ENCODE peak calls at places on chromosomes 16 and 17, in four cellular contexts. One of them, this sample, is unnamed.

GRCh38 chr17:15343749-15344148 is 2.4 kb upstream of the TEKT3 start:
- DNase-seq in MM.1S: no peak
- DNase-seq in foreskin keratinocyte: no peak
- DNase-seq in fibroblast of the aortic adventitia: peak
- DNase-seq in this sample: peak

GRCh38 chr17:47649972-47650524 is 329 bp downstream of the KPNB1 start:
- DNase-seq in MM.1S: peak
- DNase-seq in foreskin keratinocyte: peak
- DNase-seq in fibroblast of the aortic adventitia: no peak
- DNase-seq in this sample: no peak

GRCh38 chr17:57864273-57864672 is 14.4 kb upstream of the MRPS23 start:
- DNase-seq in MM.1S: no peak
- DNase-seq in foreskin keratinocyte: no peak
- DNase-seq in fibroblast of the aortic adventitia: no peak
- DNase-seq in this sample: no peak

GRCh38 chr16:23324727-23325126 is 22.6 kb downstream of the SCNN1B start:
- DNase-seq in MM.1S: no peak
- DNase-seq in foreskin keratinocyte: no peak
- DNase-seq in fibroblast of the aortic adventitia: no peak
- DNase-seq in this sample: no peak

GRCh38 chr16:5905935-5906334 is 808.3 kb upstream of the EEF2KMT start:
- DNase-seq in MM.1S: no peak
- DNase-seq in foreskin keratinocyte: peak
- DNase-seq in fibroblast of the aortic adventitia: no peak
- DNase-seq in this sample: no peak

GRCh38 chr17:77924757-77925336 is 33.7 kb upstream of the TNRC6C start:
- DNase-seq in MM.1S: no peak
- DNase-seq in foreskin keratinocyte: no peak
- DNase-seq in fibroblast of the aortic adventitia: peak
- DNase-seq in this sample: peak

GRCh38 chr17:50210249-50211225 is 9.1 kb upstream of the COL1A1 start:
- DNase-seq in MM.1S: no peak
- DNase-seq in foreskin keratinocyte: peak
- DNase-seq in fibroblast of the aortic adventitia: peak
- DNase-seq in this sample: peak

GRCh38 chr16:62503073-62503472 is 466.8 kb upstream of the CDH8 start:
- DNase-seq in MM.1S: no peak
- DNase-seq in foreskin keratinocyte: no peak
- DNase-seq in fibroblast of the aortic adventitia: no peak
- DNase-seq in this sample: no peak

GRCh38 chr17:58337126-58337599 is 8.6 kb upstream of the TSPOAP1 start:
- DNase-seq in MM.1S: peak
- DNase-seq in foreskin keratinocyte: no peak
- DNase-seq in fibroblast of the aortic adventitia: no peak
- DNase-seq in this sample: peak

GRCh38 chr16:23557779-23558330 is 328 bp downstream of the UBFD1 start:
- DNase-seq in MM.1S: peak
- DNase-seq in foreskin keratinocyte: no peak
- DNase-seq in fibroblast of the aortic adventitia: peak
- DNase-seq in this sample: no peak

GRCh38 chr17:15261063-15261817 is 3.9 kb downstream of the PMP22 start:
- DNase-seq in MM.1S: no peak
- DNase-seq in foreskin keratinocyte: peak
- DNase-seq in fibroblast of the aortic adventitia: peak
- DNase-seq in this sample: peak

GRCh38 chr17:59435238-59435637 is 103.8 kb downstream of the YPEL2 start:
- DNase-seq in MM.1S: no peak
- DNase-seq in foreskin keratinocyte: peak
- DNase-seq in fibroblast of the aortic adventitia: peak
- DNase-seq in this sample: peak

GRCh38 chr16:19169081-19169639 is 1.1 kb downstream of the SYT17 start:
- DNase-seq in MM.1S: no peak
- DNase-seq in foreskin keratinocyte: no peak
- DNase-seq in fibroblast of the aortic adventitia: no peak
- DNase-seq in this sample: peak

GRCh38 chr16:66740533-66740932 is 10.9 kb downstream of the DYNC1LI2 start:
- DNase-seq in MM.1S: no peak
- DNase-seq in foreskin keratinocyte: no peak
- DNase-seq in fibroblast of the aortic adventitia: peak
- DNase-seq in this sample: no peak

GRCh38 chr17:50298018-50298417 is 23.8 kb downstream of the TMEM92 start:
- DNase-seq in MM.1S: no peak
- DNase-seq in foreskin keratinocyte: no peak
- DNase-seq in fibroblast of the aortic adventitia: no peak
- DNase-seq in this sample: no peak

GRCh38 chr16:88380099-88380498 is 2.7 kb upstream of the ZNF469 start:
- DNase-seq in MM.1S: no peak
- DNase-seq in foreskin keratinocyte: no peak
- DNase-seq in fibroblast of the aortic adventitia: no peak
- DNase-seq in this sample: no peak

GRCh38 chr17:18037482-18037881 is 1.5 kb downstream of the ATPAF2 start:
- DNase-seq in MM.1S: no peak
- DNase-seq in foreskin keratinocyte: no peak
- DNase-seq in fibroblast of the aortic adventitia: no peak
- DNase-seq in this sample: no peak

GRCh38 chr16:2179576-2179975 is 16.8 kb downstream of the CASKIN1 start:
- DNase-seq in MM.1S: no peak
- DNase-seq in foreskin keratinocyte: no peak
- DNase-seq in fibroblast of the aortic adventitia: no peak
- DNase-seq in this sample: no peak

GRCh38 chr17:43702636-43703035 is 40.9 kb upstream of the MEOX1 start:
- DNase-seq in MM.1S: no peak
- DNase-seq in foreskin keratinocyte: no peak
- DNase-seq in fibroblast of the aortic adventitia: no peak
- DNase-seq in this sample: no peak

GRCh38 chr17:33929181-33929724 is 325.8 kb upstream of the CCL2 start:
- DNase-seq in MM.1S: no peak
- DNase-seq in foreskin keratinocyte: no peak
- DNase-seq in fibroblast of the aortic adventitia: no peak
- DNase-seq in this sample: peak

GRCh38 chr16:83994087-83994486 is 26.0 kb downstream of the NECAB2 start:
- DNase-seq in MM.1S: no peak
- DNase-seq in foreskin keratinocyte: peak
- DNase-seq in fibroblast of the aortic adventitia: peak
- DNase-seq in this sample: no peak

GRCh38 chr16:80300876-80301275 is 239.9 kb upstream of the DYNLRB2 start:
- DNase-seq in MM.1S: no peak
- DNase-seq in foreskin keratinocyte: peak
- DNase-seq in fibroblast of the aortic adventitia: peak
- DNase-seq in this sample: no peak

GRCh38 chr16:75628351-75628750 is 5.3 kb upstream of the ADAT1 start:
- DNase-seq in MM.1S: no peak
- DNase-seq in foreskin keratinocyte: no peak
- DNase-seq in fibroblast of the aortic adventitia: no peak
- DNase-seq in this sample: no peak

GRCh38 chr17:31726980-31727427 is 132.0 kb downstream of the COPRS start:
- DNase-seq in MM.1S: no peak
- DNase-seq in foreskin keratinocyte: peak
- DNase-seq in fibroblast of the aortic adventitia: no peak
- DNase-seq in this sample: peak

GRCh38 chr17:74859439-74860228 is at the start of gene GRIN2C:
- DNase-seq in MM.1S: no peak
- DNase-seq in foreskin keratinocyte: no peak
- DNase-seq in fibroblast of the aortic adventitia: no peak
- DNase-seq in this sample: peak

GRCh38 chr17:75981019-75981615 is 2.1 kb downstream of the TEN1 start:
- DNase-seq in MM.1S: no peak
- DNase-seq in foreskin keratinocyte: no peak
- DNase-seq in fibroblast of the aortic adventitia: peak
- DNase-seq in this sample: no peak

GRCh38 chr16:11183035-11183812 is 72.8 kb downstream of the SOCS1 start:
- DNase-seq in MM.1S: no peak
- DNase-seq in foreskin keratinocyte: no peak
- DNase-seq in fibroblast of the aortic adventitia: no peak
- DNase-seq in this sample: no peak

GRCh38 chr17:39867084-39867890 is 715 bp upstream of the ZPBP2 start:
- DNase-seq in MM.1S: peak
- DNase-seq in foreskin keratinocyte: no peak
- DNase-seq in fibroblast of the aortic adventitia: no peak
- DNase-seq in this sample: no peak

GRCh38 chr17:75785770-75786538 is 1.3 kb downstream of the UNK start:
- DNase-seq in MM.1S: no peak
- DNase-seq in foreskin keratinocyte: peak
- DNase-seq in fibroblast of the aortic adventitia: peak
- DNase-seq in this sample: no peak

GRCh38 chr17:39213852-39214251 is 11.9 kb downstream of the STAC2 start:
- DNase-seq in MM.1S: no peak
- DNase-seq in foreskin keratinocyte: no peak
- DNase-seq in fibroblast of the aortic adventitia: no peak
- DNase-seq in this sample: no peak

GRCh38 chr17:75652934-75653549 is 13.9 kb downstream of the RECQL5 start:
- DNase-seq in MM.1S: peak
- DNase-seq in foreskin keratinocyte: no peak
- DNase-seq in fibroblast of the aortic adventitia: peak
- DNase-seq in this sample: peak

GRCh38 chr16:85712841-85713240 is 24.1 kb upstream of the GINS2 start:
- DNase-seq in MM.1S: no peak
- DNase-seq in foreskin keratinocyte: no peak
- DNase-seq in fibroblast of the aortic adventitia: no peak
- DNase-seq in this sample: peak

GRCh38 chr17:79657036-79657435 is 46.2 kb upstream of the RBFOX3 start:
- DNase-seq in MM.1S: no peak
- DNase-seq in foreskin keratinocyte: no peak
- DNase-seq in fibroblast of the aortic adventitia: no peak
- DNase-seq in this sample: no peak